ENCODE peak calls at places on chromosomes 2 and 18, in five cellular contexts. Z is Calu3, Q is head of caudate nucleus, S is astrocyte, C is GM19239. F is an unnamed sample.

GRCh38 chr2:231941673-231942072 is 15.5 kb upstream of the NPPC start:
- DNase-seq in Z (no peak), Q (no peak), S (no peak), C (no peak), F (no peak)

GRCh38 chr2:118635891-118636290 is 211.6 kb downstream of the EN1 start:
- DNase-seq in Z (no peak), Q (no peak), S (no peak), C (no peak), F (no peak)

GRCh38 chr2:102057502-102058292 is 65.9 kb downstream of the IL1R2 start:
- DNase-seq in Z (no peak), Q (no peak), S (peak), C (no peak), F (no peak)

GRCh38 chr2:12606472-12607000 is 110.2 kb upstream of the TRIB2 start:
- DNase-seq in Z (no peak), Q (no peak), S (peak), C (no peak), F (no peak)

GRCh38 chr2:16245481-16246054 is 305.2 kb downstream of the MYCN start:
- DNase-seq in Z (no peak), Q (no peak), S (no peak), C (no peak), F (no peak)

GRCh38 chr2:206212673-206213513 is 53.2 kb downstream of the EEF1B2 start:
- DNase-seq in Z (no peak), Q (no peak), S (peak), C (no peak), F (no peak)

GRCh38 chr2:46377666-46378560 is 80.7 kb downstream of the EPAS1 start:
- DNase-seq in Z (no peak), Q (no peak), S (no peak), C (no peak), F (no peak)

GRCh38 chr2:161335626-161336025 is 27.4 kb downstream of the PSMD14 start:
- DNase-seq in Z (no peak), Q (no peak), S (no peak), C (no peak), F (no peak)

GRCh38 chr18:44458777-44459176 is 221.9 kb upstream of the SETBP1 start:
- DNase-seq in Z (no peak), Q (no peak), S (peak), C (no peak), F (no peak)

GRCh38 chr18:5197461-5197860 is 404 bp upstream of the AKAIN1 start:
- DNase-seq in Z (no peak), Q (no peak), S (no peak), C (no peak), F (no peak)

GRCh38 chr18:72544092-72544886 is at the start of gene CBLN2:
- DNase-seq in Z (peak), Q (peak), S (peak), C (peak), F (peak)

GRCh38 chr2:9897331-9897737 is 54.1 kb downstream of the TAF1B start:
- DNase-seq in Z (peak), Q (no peak), S (peak), C (no peak), F (peak)

F was measured in GM10248.